ENCODE peak calls at places on chromosome 20, in four cellular contexts. R is GM12878, Q is K562, T is SK-N-SH. W is an unnamed sample.

GRCh38 chr20:21436186-21436585 is 38.9 kb upstream of the NKX2-4 start:
- DNase-seq in R (no peak), Q (no peak), T (no peak), W (peak)

GRCh38 chr20:13703265-13703664 is 64.5 kb upstream of the TASP1 start:
- DNase-seq in R (no peak), Q (peak), T (no peak), W (no peak)

GRCh38 chr20:59752704-59753460 is 148.5 kb downstream of the PHACTR3 start:
- DNase-seq in R (peak), Q (no peak), T (peak), W (no peak)

GRCh38 chr20:5067877-5068276 is 51.9 kb downstream of the PCNA start:
- DNase-seq in R (no peak), Q (no peak), T (no peak), W (no peak)

GRCh38 chr20:38127011-38127621 is 38.0 kb downstream of the TGM2 start:
- DNase-seq in R (no peak), Q (peak), T (no peak), W (no peak)

GRCh38 chr20:59850018-59850641 is 83.3 kb downstream of the SYCP2 start:
- DNase-seq in R (peak), Q (peak), T (no peak), W (peak)

GRCh38 chr20:40659567-40659966 is 29.5 kb downstream of the MAFB start:
- DNase-seq in R (no peak), Q (no peak), T (no peak), W (no peak)

GRCh38 chr20:41910558-41910957 is 292.4 kb upstream of the CHD6 start:
- DNase-seq in R (no peak), Q (no peak), T (no peak), W (no peak)

GRCh38 chr20:51767018-51767866 is 948 bp downstream of the ATP9A start:
- DNase-seq in R (no peak), Q (peak), T (peak), W (peak)

GRCh38 chr20:19737025-19737424 is 21.0 kb upstream of the RIN2 start:
- DNase-seq in R (peak), Q (no peak), T (no peak), W (peak)

GRCh38 chr20:54184920-54185626 is 11.3 kb upstream of the CYP24A1 start:
- DNase-seq in R (no peak), Q (no peak), T (no peak), W (no peak)

GRCh38 chr20:53995949-53996348 is 74.4 kb downstream of the BCAS1 start:
- DNase-seq in R (no peak), Q (no peak), T (no peak), W (no peak)

GRCh38 chr20:53929399-53929798 is 141.0 kb downstream of the BCAS1 start:
- DNase-seq in R (no peak), Q (no peak), T (no peak), W (no peak)

GRCh38 chr20:10619427-10619826 is 54.4 kb downstream of the JAG1 start:
- DNase-seq in R (no peak), Q (no peak), T (no peak), W (no peak)

GRCh38 chr20:50464026-50464724 is 46.0 kb upstream of the PTPN1 start:
- DNase-seq in R (no peak), Q (peak), T (peak), W (peak)

GRCh38 chr20:55166063-55166462 is 690.7 kb downstream of the DOK5 start:
- DNase-seq in R (no peak), Q (peak), T (no peak), W (no peak)

GRCh38 chr20:36549942-36550796 is 8.8 kb downstream of the MYL9 start:
- DNase-seq in R (no peak), Q (no peak), T (no peak), W (no peak)

GRCh38 chr20:61408951-61409740 is 157.1 kb downstream of the CDH4 start:
- DNase-seq in R (no peak), Q (no peak), T (no peak), W (no peak)

GRCh38 chr20:13822459-13822858 is 37.6 kb downstream of the NDUFAF5 start:
- DNase-seq in R (no peak), Q (peak), T (no peak), W (no peak)

GRCh38 chr20:8757146-8757545 is 311.7 kb upstream of the PLCB4 start:
- DNase-seq in R (no peak), Q (no peak), T (no peak), W (no peak)

GRCh38 chr20:3158968-3159431 is 665 bp downstream of the FASTKD5 start:
- DNase-seq in R (no peak), Q (peak), T (peak), W (no peak)

GRCh38 chr20:61844621-61845020 is 221.1 kb downstream of the TAF4 start:
- DNase-seq in R (no peak), Q (no peak), T (no peak), W (no peak)

GRCh38 chr20:10447028-10447427 is 11.9 kb downstream of the SLX4IP start:
- DNase-seq in R (peak), Q (peak), T (peak), W (peak)

GRCh38 chr20:21323640-21324039 is 20.5 kb downstream of the XRN2 start:
- DNase-seq in R (no peak), Q (peak), T (no peak), W (no peak)

GRCh38 chr20:19976595-19977372 is 40.4 kb upstream of the NAA20 start:
- DNase-seq in R (no peak), Q (no peak), T (no peak), W (peak)

GRCh38 chr20:62398120-62398821 is 8.8 kb downstream of the CABLES2 start:
- DNase-seq in R (no peak), Q (no peak), T (no peak), W (no peak)

GRCh38 chr20:61217848-61218247 is 34.2 kb upstream of the CDH4 start:
- DNase-seq in R (no peak), Q (no peak), T (no peak), W (no peak)

GRCh38 chr20:37223053-37223452 is 38.6 kb downstream of the GHRH start:
- DNase-seq in R (no peak), Q (peak), T (no peak), W (no peak)

DNA sequence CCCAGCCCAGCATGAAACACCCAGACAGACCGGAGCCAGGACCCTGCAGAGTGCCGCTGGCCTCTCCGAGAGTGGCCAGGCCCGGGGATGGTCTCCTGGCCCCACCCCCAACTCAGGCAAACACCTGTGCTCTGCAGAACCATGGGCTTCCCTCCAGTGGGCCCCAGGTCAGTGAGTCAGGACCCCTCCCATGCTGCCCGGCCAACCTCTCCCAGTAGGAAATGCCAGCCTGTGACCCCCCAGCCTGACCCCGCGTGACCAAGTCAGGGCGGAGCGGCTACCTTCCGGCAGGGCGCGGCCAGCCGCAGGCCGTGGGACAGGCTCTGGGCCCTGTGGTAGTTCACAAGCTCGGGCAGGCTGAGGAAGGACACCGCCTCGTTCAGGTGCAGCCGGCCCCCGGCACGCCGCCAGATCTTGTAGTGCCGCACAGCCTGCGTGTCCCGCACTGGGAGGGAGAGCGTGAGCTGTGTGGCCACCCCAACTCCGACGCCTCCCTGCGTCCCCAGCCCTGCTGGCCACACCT is 3.2 kb downstream of the PTK6 start:
- DNase-seq in R (no peak), Q (no peak), T (peak), W (no peak)
- TF ChIP-seq NFIC in R (no peak), Q (no peak), T (no peak), W (no peak)

GRCh38 chr20:56843817-56844216 is 214.7 kb downstream of the TFAP2C start:
- DNase-seq in R (no peak), Q (peak), T (no peak), W (no peak)
- TF ChIP-seq NFIC in R (no peak), Q (no peak), T (no peak), W (no peak)

DNA sequence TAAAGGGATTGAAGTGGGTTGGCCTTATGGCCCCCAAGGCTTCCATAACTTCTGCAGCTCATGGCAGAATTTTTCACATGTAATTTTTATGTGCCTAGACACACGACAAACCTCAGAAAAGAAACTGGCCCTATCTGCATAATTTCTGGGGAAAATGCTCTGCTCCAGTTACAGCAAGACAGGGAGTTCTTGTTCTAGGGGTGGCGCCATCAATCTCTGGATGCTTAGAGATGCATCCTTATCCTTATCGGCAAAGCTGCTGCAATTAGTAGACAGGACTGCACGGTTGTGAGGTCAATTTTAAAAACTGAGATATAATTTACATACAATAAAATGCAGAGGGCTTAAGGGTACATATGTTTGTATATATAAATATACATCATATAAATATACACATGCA is 10.4 kb downstream of the ELMO2 start:
- DNase-seq in R (no peak), Q (no peak), T (no peak), W (no peak)
- TF ChIP-seq NFIC in R (no peak), Q (no peak), T (no peak), W (no peak)

GRCh38 chr20:57652865-57653545 is 32.8 kb upstream of the ZBP1 start:
- DNase-seq in R (no peak), Q (no peak), T (peak), W (no peak)

GRCh38 chr20:57654363-57654997 is 34.3 kb upstream of the ZBP1 start:
- DNase-seq in R (no peak), Q (peak), T (peak), W (peak)

GRCh38 chr20:57654998-57655811 is 35.0 kb upstream of the ZBP1 start:
- DNase-seq in R (no peak), Q (no peak), T (peak), W (no peak)

GRCh38 chr20:57653546-57653900 is 33.3 kb upstream of the ZBP1 start:
- DNase-seq in R (no peak), Q (no peak), T (peak), W (no peak)

DNA sequence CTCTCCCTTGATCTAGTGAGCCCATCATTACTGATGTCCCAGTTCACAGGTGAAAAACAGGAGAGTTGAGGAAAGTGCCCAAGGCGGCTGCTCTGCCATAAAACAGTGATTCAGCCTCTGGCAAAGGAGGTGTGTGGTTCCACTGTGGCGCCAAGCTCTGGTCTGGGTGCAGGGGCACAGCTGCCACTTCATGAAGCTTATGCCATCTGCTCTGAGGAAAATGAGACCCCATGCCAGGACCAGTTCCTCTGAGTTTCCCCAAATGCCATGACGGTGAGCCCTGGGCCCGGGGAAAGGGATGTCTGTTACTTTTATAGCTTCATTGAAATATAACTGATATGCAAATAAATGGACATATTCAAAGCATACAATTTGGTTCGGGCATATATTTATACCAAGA is 33.7 kb upstream of the ZBP1 start:
- DNase-seq in R (no peak), Q (no peak), T (peak), W (no peak)
- TF ChIP-seq NFIC in R (no peak), Q (no peak), T (no peak), W (no peak)

GRCh38 chr20:44460795-44461141 is 14.9 kb upstream of the TTPAL start:
- DNase-seq in R (no peak), Q (peak), T (peak), W (peak)
- TF ChIP-seq NFIC in R (no peak), Q (no peak), T (no peak), W (no peak)

GRCh38 chr20:48789781-48790544 is 37.8 kb downstream of the PREX1 start:
- DNase-seq in R (no peak), Q (no peak), T (no peak), W (no peak)

GRCh38 chr20:48786916-48787676 is 40.7 kb downstream of the PREX1 start:
- DNase-seq in R (no peak), Q (no peak), T (no peak), W (no peak)

GRCh38 chr20:48787861-48788375 is 39.9 kb downstream of the PREX1 start:
- DNase-seq in R (no peak), Q (peak), T (no peak), W (peak)

GRCh38 chr20:48789185-48789668 is 38.6 kb downstream of the PREX1 start:
- DNase-seq in R (no peak), Q (no peak), T (no peak), W (no peak)

GRCh38 chr20:48788486-48789072 is 39.2 kb downstream of the PREX1 start:
- DNase-seq in R (peak), Q (no peak), T (no peak), W (no peak)
- TF ChIP-seq NFIC in R (peak), Q (no peak), T (no peak), W (no peak)

GRCh38 chr20:33475381-33476160 is 14.3 kb upstream of the CBFA2T2 start:
- DNase-seq in R (no peak), Q (no peak), T (no peak), W (no peak)

GRCh38 chr20:33480071-33480470 is 9.8 kb upstream of the CBFA2T2 start:
- DNase-seq in R (no peak), Q (no peak), T (no peak), W (no peak)

GRCh38 chr20:33474963-33475362 is 14.9 kb upstream of the CBFA2T2 start:
- DNase-seq in R (no peak), Q (no peak), T (no peak), W (no peak)

GRCh38 chr20:33474097-33474846 is 15.6 kb upstream of the CBFA2T2 start:
- DNase-seq in R (no peak), Q (no peak), T (no peak), W (peak)

GRCh38 chr20:33477386-33478234 is 12.3 kb upstream of the CBFA2T2 start:
- DNase-seq in R (no peak), Q (no peak), T (no peak), W (no peak)
- TF ChIP-seq NFIC in R (no peak), Q (no peak), T (no peak), W (no peak)

GRCh38 chr20:33914871-33915270 is 78.8 kb upstream of the RALY start:
- DNase-seq in R (no peak), Q (no peak), T (no peak), W (peak)
- TF ChIP-seq NFIC in R (no peak), Q (no peak), T (peak), W (no peak)

GRCh38 chr20:35292504-35293285 is 470 bp upstream of the FAM83C start:
- DNase-seq in R (no peak), Q (no peak), T (no peak), W (no peak)
- TF ChIP-seq NFIC in R (no peak), Q (no peak), T (no peak), W (no peak)

DNA sequence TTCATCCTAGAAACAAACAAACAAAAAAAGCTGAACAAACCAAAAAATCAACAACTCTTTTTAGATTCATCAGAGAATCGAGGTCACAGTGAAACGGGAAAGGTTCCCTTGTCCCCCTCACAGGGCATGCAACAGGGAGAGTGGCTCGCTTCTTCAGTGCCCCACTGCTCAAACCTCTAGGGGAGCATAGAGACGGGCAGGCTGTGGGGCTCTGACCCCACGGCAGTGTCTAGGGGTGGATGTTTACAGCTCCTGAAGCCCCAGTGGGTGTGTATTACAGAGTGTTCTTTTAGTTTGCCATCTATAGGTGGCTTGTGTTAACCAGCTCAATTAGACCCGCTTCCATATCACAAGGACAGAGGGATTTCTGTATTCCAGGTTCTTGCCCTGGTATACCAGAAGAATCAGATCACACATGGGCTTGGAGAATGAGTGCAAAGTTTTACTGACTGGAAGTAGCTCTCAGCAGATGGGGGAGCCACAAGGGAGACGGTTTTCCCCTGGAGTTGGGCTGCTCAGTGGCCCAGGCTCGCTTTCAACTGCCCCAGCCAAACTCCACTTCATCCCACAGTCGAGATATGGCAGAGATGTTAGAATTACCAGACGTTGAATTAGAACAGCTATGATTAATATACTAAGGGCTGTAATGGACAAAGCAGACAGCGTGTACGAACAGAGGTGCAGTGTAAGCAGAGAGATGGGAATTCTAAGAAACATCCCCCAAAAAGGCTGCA is 192.6 kb upstream of the CST7 start:
- DNase-seq in R (no peak), Q (no peak), T (no peak), W (no peak)
- TF ChIP-seq NFIC in R (no peak), Q (no peak), T (no peak), W (no peak)